ENCODE peak calls at places on chromosomes 16 and 17, in nine cellular contexts. P, C, W, Z, J, Y, A, E and U are unnamed samples.

GRCh38 chr17:71438631-71439146 is 682.1 kb upstream of the SOX9 start:
- DNase-seq in J (no peak), E (no peak), P (no peak), W (no peak), Y (no peak), Z (no peak), C (no peak), A (no peak), U (no peak)

GRCh38 chr17:17342242-17342945 is 39.2 kb downstream of the NT5M start:
- DNase-seq in P (no peak), J (no peak), A (no peak), Y (no peak), Z (no peak), W (no peak), E (no peak), C (no peak), U (no peak)

GRCh38 chr17:1490643-1491405 is 1.7 kb downstream of the MYO1C start:
- DNase-seq in J (peak; percentile 53), W (peak; percentile 82), C (no peak), P (peak; percentile 50), A (peak; percentile 79), Y (peak; percentile 56), Z (peak; percentile 43), E (peak; percentile 36), U (peak; percentile 72)

GRCh38 chr16:19831678-19832077 is 53.0 kb downstream of the GPRC5B start:
- DNase-seq in Z (no peak), E (no peak), C (no peak), W (no peak), Y (no peak), P (no peak), J (no peak), A (no peak), U (no peak)

GRCh38 chr17:69060835-69061234 is at the start of gene ABCA9:
- DNase-seq in Y (no peak), W (no peak), A (no peak), C (no peak), E (no peak), Z (no peak), P (no peak), J (no peak), U (no peak)

GRCh38 chr17:49028271-49028670 is 31.1 kb downstream of the IGF2BP1 start:
- DNase-seq in C (no peak), P (no peak), E (no peak), A (no peak), Z (no peak), J (peak; percentile 10), W (no peak), Y (no peak), U (peak; percentile 57)

GRCh38 chr17:82200743-82201497 is 11.7 kb downstream of the CCDC57 start:
- DNase-seq in P (no peak), E (no peak), C (peak; percentile 22), J (peak; percentile 78), Y (peak; percentile 56), W (peak; percentile 76), A (no peak), Z (peak; percentile 76), U (no peak)

GRCh38 chr16:69494993-69495392 is 70.6 kb downstream of the CYB5B start:
- DNase-seq in E (no peak), Z (no peak), J (peak; percentile 45), P (peak; percentile 16), A (no peak), Y (peak; percentile 17), W (peak; percentile 53), C (peak; percentile 33), U (peak; percentile 52)

GRCh38 chr17:66830451-66830850 is 4.5 kb upstream of the CACNG5 start:
- DNase-seq in C (no peak), W (no peak), J (no peak), A (no peak), E (no peak), P (no peak), Y (no peak), Z (no peak), U (no peak)

GRCh38 chr16:78249056-78249455 is 149.6 kb downstream of the WWOX start:
- DNase-seq in P (no peak), J (no peak), E (no peak), Z (no peak), C (no peak), Y (no peak), A (peak; percentile 40), W (no peak), U (no peak)

GRCh38 chr17:9805769-9806168 is 14.4 kb upstream of the DHRS7C start:
- DNase-seq in C (no peak), W (no peak), A (no peak), P (no peak), J (peak; percentile 59), E (no peak), Z (no peak), Y (no peak), U (no peak)

GRCh38 chr17:59330314-59330942 is 1.0 kb upstream of the YPEL2 start:
- DNase-seq in W (peak; percentile 23), C (no peak), J (no peak), Z (no peak), E (no peak), A (peak; percentile 90), Y (no peak), P (no peak), U (peak; percentile 24)

GRCh38 chr17:73522696-73523095 is 121.5 kb downstream of the SDK2 start:
- DNase-seq in E (no peak), Y (no peak), C (no peak), A (no peak), P (no peak), W (no peak), J (no peak), Z (no peak), U (no peak)

GRCh38 chr17:15261063-15261817 is 3.9 kb downstream of the PMP22 start:
- DNase-seq in A (peak; percentile 39), C (no peak), Y (no peak), P (peak; percentile 47), W (no peak), J (peak; percentile 51), E (no peak), Z (no peak), U (peak; percentile 53)

GRCh38 chr16:50386139-50386538 is 17.4 kb upstream of the BRD7 start:
- DNase-seq in E (no peak), C (no peak), A (no peak), Z (no peak), J (no peak), P (no peak), W (no peak), Y (no peak), U (no peak)